ENCODE peak calls at places on chromosomes 2 and 18, in five cellular contexts. Y, W, N, B and C are unnamed samples.

GRCh38 chr18:69400253-69400975 is at the start of gene DOK6:
- DNase-seq in Y (no peak), W (peak), N (peak), B (no peak), C (no peak)

GRCh38 chr2:44844651-44845270 is 96.7 kb upstream of the SIX3 start:
- DNase-seq in Y (no peak), W (no peak), N (no peak), B (no peak), C (peak)

GRCh38 chr2:32464441-32464840 is 107.6 kb downstream of the BIRC6 start:
- DNase-seq in Y (no peak), W (no peak), N (no peak), B (no peak), C (no peak)

GRCh38 chr2:153567367-153567766 is 88.8 kb upstream of the RPRM start:
- DNase-seq in Y (no peak), W (no peak), N (no peak), B (no peak), C (no peak)

GRCh38 chr2:209423562-209424541 is at the start of gene MAP2:
- DNase-seq in Y (peak), W (peak), N (peak), B (peak), C (peak)

GRCh38 chr2:9767656-9768281 is 75.5 kb upstream of the TAF1B start:
- DNase-seq in Y (no peak), W (no peak), N (no peak), B (no peak), C (no peak)

GRCh38 chr2:112310906-112311305 is 35.5 kb downstream of the ZC3H6 start:
- DNase-seq in Y (no peak), W (no peak), N (peak), B (no peak), C (no peak)

GRCh38 chr2:232203936-232204335 is 174.6 kb upstream of the ALPP start:
- DNase-seq in Y (no peak), W (no peak), N (no peak), B (no peak), C (no peak)

GRCh38 chr18:2883137-2883671 is 36.4 kb downstream of the EMILIN2 start:
- DNase-seq in Y (no peak), W (no peak), N (no peak), B (no peak), C (no peak)

GRCh38 chr2:241633561-241633960 is 3.4 kb downstream of the THAP4 start:
- DNase-seq in Y (no peak), W (no peak), N (no peak), B (no peak), C (no peak)

GRCh38 chr2:19936979-19937378 is 35.2 kb upstream of the TTC32 start:
- DNase-seq in Y (no peak), W (no peak), N (no peak), B (no peak), C (no peak)

GRCh38 chr2:219701847-219702634 is 74.6 kb downstream of the SLC4A3 start:
- DNase-seq in Y (no peak), W (no peak), N (peak), B (no peak), C (no peak)

GRCh38 chr2:180010701-180011100 is 3.6 kb upstream of the CWC22 start:
- DNase-seq in Y (no peak), W (no peak), N (no peak), B (peak), C (no peak)

GRCh38 chr2:145286716-145287115 is 766.8 kb upstream of the ZEB2 start:
- DNase-seq in Y (no peak), W (no peak), N (no peak), B (no peak), C (no peak)

GRCh38 chr2:233203060-233203459 is 48.4 kb upstream of the ATG16L1 start:
- DNase-seq in Y (no peak), W (no peak), N (no peak), B (no peak), C (no peak)

GRCh38 chr2:11174222-11174621 is 19.0 kb downstream of the SLC66A3 start:
- DNase-seq in Y (no peak), W (no peak), N (no peak), B (no peak), C (no peak)

GRCh38 chr2:197356136-197356535 is 45.6 kb upstream of the ANKRD44 start:
- DNase-seq in Y (peak), W (no peak), N (peak), B (peak), C (peak)

GRCh38 chr2:135212757-135213156 is 160.7 kb downstream of the RAB3GAP1 start:
- DNase-seq in Y (no peak), W (no peak), N (peak), B (no peak), C (no peak)

GRCh38 chr2:33484042-33484621 is 7.7 kb downstream of the RASGRP3 start:
- DNase-seq in Y (no peak), W (no peak), N (no peak), B (no peak), C (no peak)

GRCh38 chr2:45724329-45724728 is 72.9 kb downstream of the PRKCE start:
- DNase-seq in Y (no peak), W (no peak), N (no peak), B (peak), C (no peak)

GRCh38 chr2:224561234-224562005 is 23.7 kb downstream of the CUL3 start:
- DNase-seq in Y (no peak), W (no peak), N (no peak), B (no peak), C (no peak)

GRCh38 chr2:218218409-218219185 is 1.6 kb downstream of the ARPC2 start:
- DNase-seq in Y (no peak), W (peak), N (no peak), B (peak), C (no peak)

GRCh38 chr2:25373269-25373981 is 31.7 kb upstream of the DNMT3A start:
- DNase-seq in Y (no peak), W (no peak), N (no peak), B (no peak), C (no peak)

GRCh38 chr2:10161961-10162441 is 39.5 kb downstream of the RRM2 start:
- DNase-seq in Y (no peak), W (peak), N (no peak), B (no peak), C (no peak)

GRCh38 chr2:111157798-111158197 is 37.1 kb downstream of the BCL2L11 start:
- DNase-seq in Y (no peak), W (no peak), N (no peak), B (peak), C (no peak)

GRCh38 chr18:41378628-41379027 is 576.4 kb upstream of the PIK3C3 start:
- DNase-seq in Y (no peak), W (peak), N (peak), B (no peak), C (peak)

GRCh38 chr2:190235551-190235950 is 84.1 kb downstream of the HIBCH start:
- DNase-seq in Y (no peak), W (no peak), N (no peak), B (no peak), C (no peak)

GRCh38 chr2:70822843-70823629 is 2.6 kb upstream of the CLEC4F start:
- DNase-seq in Y (no peak), W (no peak), N (no peak), B (no peak), C (no peak)

GRCh38 chr2:241673797-241674725 is 12.6 kb downstream of the DTYMK start:
- DNase-seq in Y (no peak), W (peak), N (no peak), B (no peak), C (no peak)

GRCh38 chr2:236554629-236555282 is 14.9 kb upstream of the ACKR3 start:
- DNase-seq in Y (no peak), W (no peak), N (no peak), B (peak), C (no peak)
- TF ChIP-seq EZH2phosphoT487 in Y (no peak), W (no peak), N (no peak), B (no peak), C (no peak)

DNA sequence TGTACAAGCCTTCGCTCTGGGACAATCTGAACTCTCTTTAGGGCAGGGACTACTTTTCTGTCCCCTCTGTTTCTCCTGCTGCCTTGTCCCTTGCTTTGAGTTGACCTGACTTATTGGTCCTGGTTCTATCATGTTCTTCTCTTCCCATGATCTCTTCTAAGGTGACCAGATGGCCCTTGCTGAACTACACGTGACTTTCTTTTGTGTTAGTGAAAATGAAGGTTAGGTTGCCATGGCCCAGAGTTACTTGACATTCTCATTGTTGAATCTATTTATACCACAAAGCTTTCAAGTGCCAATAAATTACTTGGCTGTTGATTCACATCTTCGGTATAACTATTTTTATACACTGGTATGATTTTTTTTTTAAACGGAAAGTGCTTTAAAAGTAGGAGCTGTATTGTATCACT is 24.4 kb downstream of the MRPL33 start:
- DNase-seq in Y (no peak), W (no peak), N (no peak), B (no peak), C (no peak)
- H3K9ac ChIP-seq in Y (no peak), W (peak), N (no peak), B (no peak), C (no peak)

DNA sequence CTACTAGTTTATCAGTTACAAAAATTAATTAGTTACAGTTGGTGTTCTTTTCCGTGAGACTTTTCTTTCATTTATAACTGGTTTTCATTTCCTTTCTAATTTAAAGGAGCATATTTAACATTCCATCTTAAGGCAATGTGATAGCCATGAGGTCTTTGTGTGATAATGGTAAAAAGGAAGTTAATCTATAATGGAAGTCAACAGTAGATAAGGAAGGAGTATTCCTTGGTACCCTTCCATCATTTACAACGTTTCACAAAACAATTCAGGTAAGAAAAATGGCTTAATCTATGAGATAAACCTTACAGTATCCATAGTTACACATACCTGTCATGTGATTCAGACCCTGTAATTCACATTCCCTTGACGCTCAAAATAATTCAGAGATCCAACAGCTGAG is 525.4 kb upstream of the VWC2L start:
- DNase-seq in Y (no peak), W (no peak), N (no peak), B (no peak), C (no peak)
- H3K4me2 ChIP-seq in Y (no peak), W (no peak), N (no peak), B (no peak), C (no peak)

GRCh38 chr2:35033748-35034147 is 1321.8 kb upstream of the CRIM1 start:
- DNase-seq in Y (no peak), W (no peak), N (no peak), B (no peak), C (no peak)
- TF ChIP-seq EZH2phosphoT487 in Y (no peak), W (no peak), N (no peak), B (no peak), C (no peak)

GRCh38 chr2:85286913-85287312 is 40.9 kb downstream of the TGOLN2 start:
- DNase-seq in Y (no peak), W (no peak), N (no peak), B (no peak), C (no peak)
- H3K9ac ChIP-seq in Y (no peak), W (no peak), N (no peak), B (no peak), C (no peak)

GRCh38 chr2:106180602-106181001 is 13.5 kb downstream of the UXS1 start:
- DNase-seq in Y (no peak), W (no peak), N (no peak), B (no peak), C (no peak)
- H3K4me2 ChIP-seq in Y (no peak), W (no peak), N (no peak), B (no peak), C (no peak)

GRCh38 chr2:174840436-174840835 is 76.2 kb upstream of the CHRNA1 start:
- DNase-seq in Y (no peak), W (no peak), N (no peak), B (no peak), C (no peak)
- TF ChIP-seq EZH2phosphoT487 in Y (no peak), W (no peak), N (no peak), B (no peak), C (no peak)